ENCODE peak calls at places on chromosome 22, in five cellular contexts. B is T-cell, N is lower lobe of right lung, D is GDM1, Q is iris pigment epithelial cell. G is an unnamed sample.

GRCh38 chr22:47071078-47071811 is 308.8 kb downstream of the TBC1D22A start:
- DNase-seq in B (no peak), N (no peak), D (no peak), Q (no peak), G (no peak)

GRCh38 chr22:35191412-35191811 is 65.9 kb upstream of the HMGXB4 start:
- DNase-seq in B (no peak), N (no peak), D (no peak), Q (peak; percentile 8), G (peak; percentile 23)

GRCh38 chr22:21939392-21940319 is 13.0 kb downstream of the PPM1F start:
- DNase-seq in B (no peak), N (no peak), D (peak; percentile 72), Q (no peak), G (no peak)

GRCh38 chr22:31488988-31489617 is 539 bp downstream of the EIF4ENIF1 start:
- DNase-seq in B (peak; percentile 14), N (peak; percentile 60), D (peak; percentile 4), Q (peak; percentile 38), G (no peak)

GRCh38 chr22:43126506-43127165 is 16.1 kb downstream of the BIK start:
- DNase-seq in B (no peak), N (no peak), D (no peak), Q (peak; percentile 86), G (peak; percentile 65)

GRCh38 chr22:50446708-50447575 is 27.9 kb downstream of the SBF1 start:
- DNase-seq in B (no peak), N (no peak), D (no peak), Q (no peak), G (no peak)

GRCh38 chr22:42604403-42604802 is 10.3 kb downstream of the POLDIP3 start:
- DNase-seq in B (no peak), N (no peak), D (no peak), Q (peak; percentile 50), G (no peak)

GRCh38 chr22:49863936-49864335 is 10.3 kb downstream of the ZBED4 start:
- DNase-seq in B (no peak), N (no peak), D (no peak), Q (no peak), G (no peak)

GRCh38 chr22:27885977-27886842 is 32.8 kb downstream of the PITPNB start:
- DNase-seq in B (peak; percentile 6), N (no peak), D (no peak), Q (peak; percentile 93), G (peak; percentile 35)

GRCh38 chr22:40289991-40290459 is 56.3 kb upstream of the ADSL start:
- DNase-seq in B (peak; percentile 54), N (peak; percentile 59), D (no peak), Q (no peak), G (no peak)

GRCh38 chr22:44244265-44244822 is 63.6 kb downstream of the PARVG start:
- DNase-seq in B (no peak), N (no peak), D (no peak), Q (no peak), G (no peak)

GRCh38 chr22:50672471-50673230 is at the start of gene SHANK3:
- DNase-seq in B (no peak), N (peak; percentile 70), D (peak; percentile 95), Q (no peak), G (no peak)

GRCh38 chr22:35352214-35353111 is 28.4 kb upstream of the HMOX1 start:
- DNase-seq in B (no peak), N (peak; percentile 92), D (no peak), Q (no peak), G (peak; percentile 45)

GRCh38 chr22:43185860-43186261 is 1.1 kb downstream of the TTLL12 start:
- DNase-seq in B (no peak), N (no peak), D (no peak), Q (peak; percentile 28), G (peak; percentile 45)

GRCh38 chr22:47282366-47282765 is 519.9 kb downstream of the TBC1D22A start:
- DNase-seq in B (no peak), N (no peak), D (no peak), Q (no peak), G (no peak)

GRCh38 chr22:27247691-27248434 is 553.7 kb downstream of the MN1 start:
- DNase-seq in B (no peak), N (no peak), D (no peak), Q (peak; percentile 57), G (no peak)

GRCh38 chr22:40626826-40627225 is 9.7 kb downstream of the MRTFA start:
- DNase-seq in B (no peak), N (no peak), D (no peak), Q (no peak), G (no peak)

GRCh38 chr22:46352691-46353386 is 17.3 kb downstream of the TRMU start:
- DNase-seq in B (no peak), N (peak; percentile 70), D (no peak), Q (peak; percentile 56), G (no peak)

GRCh38 chr22:44862981-44863860 is 110.8 kb downstream of the ARHGAP8 start:
- DNase-seq in B (no peak), N (no peak), D (no peak), Q (no peak), G (no peak)

GRCh38 chr22:43015677-43016042 is 711 bp upstream of the PACSIN2 start:
- DNase-seq in B (no peak), N (no peak), D (no peak), Q (no peak), G (no peak)

GRCh38 chr22:17477401-17477833 is 85.9 kb upstream of the SLC25A18 start:
- DNase-seq in B (no peak), N (peak; percentile 49), D (no peak), Q (no peak), G (no peak)

GRCh38 chr22:29149841-29150555 is 55.7 kb upstream of the EMID1 start:
- DNase-seq in B (no peak), N (no peak), D (no peak), Q (no peak), G (peak; percentile 50)

GRCh38 chr22:23218867-23219251 is 38.5 kb downstream of the BCR start:
- DNase-seq in B (no peak), N (peak; percentile 87), D (no peak), Q (peak; percentile 81), G (peak; percentile 59)

GRCh38 chr22:50731811-50732624 is 6.0 kb upstream of the ACR start:
- DNase-seq in B (peak; percentile 59), N (peak; percentile 52), D (no peak), Q (peak; percentile 37), G (peak; percentile 28)

GRCh38 chr22:25111579-25112517 is 87.8 kb upstream of the CRYBB3 start:
- DNase-seq in B (peak; percentile 5), N (peak; percentile 81), D (no peak), Q (peak; percentile 10), G (no peak)

GRCh38 chr22:28989035-28989464 is 72.6 kb downstream of the C22orf31 start:
- DNase-seq in B (no peak), N (no peak), D (no peak), Q (peak; percentile 10), G (no peak)

GRCh38 chr22:33400061-33400840 is 342.1 kb upstream of the SYN3 start:
- DNase-seq in B (no peak), N (no peak), D (no peak), Q (no peak), G (no peak)

GRCh38 chr22:37145415-37146385 is 4.0 kb downstream of the IL2RB start:
- DNase-seq in B (no peak), N (no peak), D (no peak), Q (no peak), G (no peak)

GRCh38 chr22:22593964-22594656 is 35.0 kb upstream of the PRAME start:
- DNase-seq in B (peak; percentile 19), N (peak; percentile 57), D (peak; percentile 45), Q (peak; percentile 53), G (peak; percentile 27)

GRCh38 chr22:41382098-41382578 is 396 bp downstream of the TEF start:
- DNase-seq in B (peak; percentile 58), N (peak; percentile 81), D (no peak), Q (peak; percentile 20), G (no peak)

GRCh38 chr22:37566329-37566837 is 6.1 kb downstream of the CDC42EP1 start:
- DNase-seq in B (peak; percentile 38), N (peak; percentile 71), D (no peak), Q (no peak), G (no peak)

GRCh38 chr22:45644714-45645113 is 26.9 kb upstream of the ATXN10 start:
- DNase-seq in B (no peak), N (no peak), D (no peak), Q (no peak), G (no peak)

G was measured in HepG2.